ENCODE peak calls at places on chromosomes 3 and 15, in ten cellular contexts. V is spleen, G is fibroblast of lung, W is nephron progenitor cell, R is colonic mucosa, D is HFF-Myc, X is heart left ventricle, L is activated B cell treated with CpG ODN at 0.5 μM for 24 hours, M is cardiac fibroblast, B is neural crest cell. T is an unnamed sample.

GRCh38 chr3:101963902-101964362 is 114.6 kb downstream of the NFKBIZ start:
- DNase-seq in V (no peak), G (peak), W (no peak), R (no peak), D (no peak), X (no peak), L (no peak), M (peak), B (no peak), T (no peak)

GRCh38 chr3:117393119-117393518 is 683.5 kb downstream of the TUSC7 start:
- DNase-seq in V (no peak), G (peak), W (no peak), R (no peak), D (no peak), X (no peak), L (no peak), M (no peak), B (no peak), T (no peak)

GRCh38 chr3:148950806-148951205 is 40.5 kb upstream of the GYG1 start:
- DNase-seq in V (no peak), G (peak), W (no peak), R (no peak), D (no peak), X (no peak), L (no peak), M (no peak), B (no peak), T (no peak)

GRCh38 chr3:99789322-99789721 is 28.3 kb upstream of the CMSS1 start:
- DNase-seq in V (no peak), G (peak), W (peak), R (no peak), D (peak), X (peak), L (no peak), M (peak), B (peak), T (peak)

GRCh38 chr3:17505856-17506255 is 236.6 kb downstream of the TBC1D5 start:
- DNase-seq in V (no peak), G (peak), W (no peak), R (no peak), D (no peak), X (no peak), L (no peak), M (peak), B (no peak), T (no peak)

GRCh38 chr3:57544181-57545125 is at the start of gene DNAH12:
- DNase-seq in V (no peak), G (peak), W (peak), R (peak), D (no peak), X (no peak), L (no peak), M (peak), B (peak), T (peak)

GRCh38 chr3:134197681-134198261 is 52.9 kb downstream of the RYK start:
- DNase-seq in V (no peak), G (peak), W (no peak), R (no peak), D (peak), X (no peak), L (no peak), M (peak), B (no peak), T (peak)

GRCh38 chr3:126121632-126122031 is 37.7 kb upstream of the SLC41A3 start:
- DNase-seq in V (peak), G (no peak), W (no peak), R (peak), D (no peak), X (no peak), L (no peak), M (no peak), B (no peak), T (no peak)

GRCh38 chr3:157040456-157040855 is 119.5 kb downstream of the CCNL1 start:
- DNase-seq in V (no peak), G (no peak), W (no peak), R (no peak), D (no peak), X (no peak), L (no peak), M (no peak), B (no peak), T (no peak)

GRCh38 chr3:50221413-50222168 is 14.4 kb upstream of the GNAI2 start:
- DNase-seq in V (no peak), G (no peak), W (no peak), R (no peak), D (no peak), X (no peak), L (no peak), M (no peak), B (no peak), T (no peak)
- TF ChIP-seq CTCF in V (no peak), G (no peak), W (no peak), R (no peak), D (no peak), X (no peak), L (no peak), M (no peak), B (no peak), T (no peak)

DNA sequence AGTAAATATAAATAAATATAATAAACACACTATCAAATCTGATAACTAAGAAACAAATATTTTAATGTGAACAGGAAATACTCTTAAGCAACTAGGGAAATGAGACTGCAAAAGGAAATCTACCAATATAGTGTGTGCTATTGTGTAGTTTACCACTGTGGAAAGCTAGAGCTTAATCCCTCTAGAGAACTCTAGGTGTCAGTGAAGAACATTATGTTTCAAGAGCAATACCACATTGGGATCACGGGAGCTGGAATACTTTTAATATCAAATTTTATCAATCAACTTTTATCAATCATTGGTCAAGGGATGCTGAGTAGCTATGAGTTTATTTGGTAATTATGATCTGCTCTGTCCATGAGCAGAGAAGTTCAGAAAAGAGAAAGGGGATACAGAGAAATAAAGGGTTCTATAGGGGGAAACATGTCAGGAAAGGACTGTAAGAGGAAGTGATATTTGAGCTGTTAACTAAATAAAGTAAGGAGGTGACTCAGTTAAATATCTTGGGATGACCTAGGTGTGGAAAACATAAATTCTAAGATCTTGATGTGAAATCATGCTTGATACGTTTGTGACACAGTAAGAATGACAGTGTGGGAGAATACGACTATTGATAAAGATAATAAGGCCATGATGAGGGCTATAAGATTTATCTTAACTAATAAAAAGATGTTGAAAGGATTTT is 762.2 kb upstream of the ALCAM start:
- DNase-seq in V (no peak), G (peak), W (no peak), R (no peak), D (peak), X (no peak), L (no peak), M (peak), B (no peak), T (peak)
- TF ChIP-seq CTCF in V (no peak), G (peak), W (no peak), R (no peak), D (peak), X (no peak), L (no peak), M (peak), B (peak), T (peak)

DNA sequence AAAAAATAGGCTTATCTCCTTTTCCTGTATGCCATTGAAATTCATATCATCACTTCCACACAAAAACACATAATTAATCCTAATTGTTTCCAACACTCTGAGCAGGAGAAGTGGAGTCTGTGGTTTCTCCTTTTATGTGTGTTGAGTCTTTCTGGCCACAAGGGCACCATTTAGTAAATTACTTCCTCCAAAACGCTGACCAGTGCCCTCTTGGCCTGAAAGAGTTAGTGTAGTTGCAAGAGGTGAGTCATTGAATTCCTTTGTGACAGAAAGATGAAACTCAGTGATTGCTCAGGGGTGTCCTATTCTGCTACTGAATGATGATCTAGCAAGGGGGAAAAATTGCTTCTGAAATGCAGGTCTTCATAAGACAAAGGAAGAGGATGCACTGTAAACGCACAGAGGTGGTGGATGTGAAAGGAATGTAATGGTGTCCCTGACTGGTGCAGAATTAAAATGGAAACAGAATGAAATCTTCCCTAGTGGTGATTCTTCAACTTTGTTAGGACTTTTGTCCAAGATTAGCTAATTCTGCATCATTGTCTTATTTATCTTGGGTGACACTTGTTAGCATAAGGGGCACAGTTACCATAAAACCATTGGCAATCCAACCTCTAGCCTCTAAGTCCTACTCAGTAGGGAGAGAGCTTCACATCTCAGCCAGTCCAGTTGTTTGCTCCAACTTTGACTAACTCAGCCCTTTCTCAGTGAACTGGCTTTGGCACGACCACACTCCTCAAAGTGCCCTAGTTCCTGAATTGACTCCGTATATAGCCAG is 208.4 kb upstream of the NANOGP8 start:
- DNase-seq in V (no peak), G (peak), W (no peak), R (no peak), D (no peak), X (no peak), L (no peak), M (peak), B (no peak), T (peak)
- TF ChIP-seq CTCF in V (no peak), G (peak), W (peak), R (no peak), D (peak), X (no peak), L (no peak), M (peak), B (peak), T (peak)

DNA sequence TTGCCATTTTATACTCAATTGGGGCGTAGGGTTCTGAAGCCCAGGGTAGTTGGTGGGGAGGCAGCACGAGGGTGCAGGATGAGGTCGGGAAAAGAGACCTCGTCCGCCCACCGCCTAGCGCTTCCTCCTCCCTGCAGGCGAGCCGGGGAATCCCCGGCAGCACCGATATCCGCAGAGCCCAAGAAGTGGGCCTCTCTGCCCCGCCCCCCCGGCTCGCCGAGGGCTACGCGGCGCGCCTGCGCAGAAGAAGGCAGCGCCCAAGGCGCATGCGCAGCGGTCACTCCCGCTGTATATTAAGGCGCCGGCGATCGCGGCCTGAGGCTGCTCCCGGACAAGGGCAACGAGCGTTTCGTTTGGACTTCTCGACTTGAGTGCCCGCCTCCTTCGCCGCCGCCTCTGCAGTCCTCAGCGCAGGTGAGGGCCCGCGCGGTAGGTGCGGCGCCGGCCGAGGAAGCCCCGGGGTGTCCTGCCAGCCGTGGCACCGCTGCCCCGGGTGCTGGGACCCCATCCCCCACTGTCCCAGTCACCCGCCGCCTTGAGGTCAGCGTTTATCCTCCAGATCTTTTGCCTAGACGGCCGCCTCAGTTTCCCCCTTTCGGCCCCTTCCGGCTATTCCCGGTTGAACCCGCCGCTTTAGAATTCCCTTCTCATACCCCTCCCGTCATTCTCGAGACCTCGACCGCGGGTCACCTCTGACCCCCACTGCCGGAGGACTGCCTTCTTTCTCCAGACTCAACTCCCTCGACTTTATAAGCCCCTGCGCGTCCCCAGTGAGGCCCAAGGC is at the start of gene ALAS1:
- DNase-seq in V (peak), G (peak), W (peak), R (peak), D (peak), X (peak), L (peak), M (peak), B (peak), T (peak)
- TF ChIP-seq CTCF in V (no peak), G (no peak), W (peak), R (no peak), D (no peak), X (peak), L (no peak), M (no peak), B (peak), T (no peak)

DNA sequence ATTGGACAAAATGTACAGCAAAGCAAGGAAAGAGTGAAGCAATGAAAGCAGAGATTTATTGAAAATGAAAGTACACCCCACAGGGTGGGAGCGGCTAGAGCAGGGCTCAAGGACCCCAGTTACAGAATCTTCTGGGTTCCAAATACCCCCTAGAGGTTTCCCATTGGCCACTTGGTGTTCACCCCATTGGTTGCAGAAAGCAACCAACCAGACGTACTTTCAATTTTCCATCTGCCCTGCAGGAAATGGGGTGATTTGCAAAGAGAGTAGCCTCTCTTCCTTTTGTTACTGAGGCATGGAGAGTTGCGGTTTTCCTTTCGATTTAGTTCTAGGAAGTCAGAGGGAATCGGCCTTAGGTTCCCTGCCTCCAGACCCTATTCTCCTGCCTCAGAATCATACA is 2.4 kb downstream of the PML start:
- DNase-seq in V (no peak), G (peak), W (no peak), R (no peak), D (no peak), X (no peak), L (no peak), M (peak), B (no peak), T (no peak)
- TF ChIP-seq CTCF in V (no peak), G (no peak), W (no peak), R (no peak), D (no peak), X (no peak), L (no peak), M (no peak), B (no peak), T (no peak)

T was measured in astrocyte of the cerebellum.